ENCODE peak calls at places on chromosomes 7 and 10, in ten cellular contexts. H, E, L, K, D, W, X, Y, R and M are unnamed samples.

GRCh38 chr10:110915035-110915434 is 3.9 kb downstream of the BBIP1 start:
- DNase-seq in X (no peak), L (no peak), D (no peak), H (no peak), R (no peak), Y (no peak), K (no peak), W (no peak), E (no peak), M (no peak)

GRCh38 chr10:128036746-128037542 is 89.3 kb downstream of the MKI67 start:
- DNase-seq in K (no peak), E (no peak), W (no peak), Y (peak), L (no peak), X (no peak), D (no peak), H (peak), R (no peak), M (no peak)

GRCh38 chr10:81215498-81215897 is 659.5 kb upstream of the NRG3 start:
- DNase-seq in K (no peak), E (no peak), Y (no peak), X (no peak), H (no peak), D (no peak), L (no peak), W (no peak), R (no peak), M (no peak)

GRCh38 chr7:147982307-147982706 is 608.3 kb upstream of the C7orf33 start:
- DNase-seq in Y (no peak), L (no peak), E (no peak), R (no peak), K (no peak), D (no peak), X (no peak), W (no peak), H (no peak), M (no peak)

GRCh38 chr10:125177641-125178640 is 17.6 kb upstream of the CTBP2 start:
- DNase-seq in D (no peak), R (no peak), Y (no peak), L (peak), W (no peak), K (no peak), X (no peak), H (no peak), E (no peak), M (no peak)

GRCh38 chr7:51315393-51316261 is 982 bp downstream of the COBL start:
- DNase-seq in E (peak), Y (peak), W (no peak), R (no peak), D (no peak), L (peak), H (peak), K (peak), X (peak), M (no peak)

GRCh38 chr10:90847436-90847835 is 10.4 kb downstream of the HTR7 start:
- DNase-seq in D (no peak), X (no peak), Y (peak), R (no peak), W (no peak), L (no peak), H (no peak), K (no peak), E (no peak), M (no peak)

GRCh38 chr7:50266893-50267386 is 37.6 kb upstream of the IKZF1 start:
- DNase-seq in H (no peak), D (no peak), W (peak), X (no peak), K (no peak), E (no peak), Y (no peak), L (no peak), R (no peak), M (no peak)

GRCh38 chr7:81873559-81873958 is 103.7 kb upstream of the HGF start:
- DNase-seq in Y (no peak), E (no peak), D (peak), K (no peak), X (no peak), W (no peak), H (no peak), L (no peak), R (no peak), M (no peak)

GRCh38 chr7:44521347-44522095 is 19.6 kb downstream of the NPC1L1 start:
- DNase-seq in K (no peak), L (peak), Y (no peak), H (no peak), D (no peak), W (no peak), X (no peak), E (no peak), R (no peak), M (no peak)

GRCh38 chr7:1807821-1808600 is 137.9 kb downstream of the ELFN1 start:
- DNase-seq in E (no peak), H (no peak), Y (no peak), R (no peak), K (no peak), W (no peak), L (peak), X (no peak), D (no peak), M (no peak)

GRCh38 chr7:13880789-13881188 is 108.7 kb downstream of the ETV1 start:
- DNase-seq in W (no peak), R (peak), K (no peak), E (no peak), Y (peak), L (no peak), D (peak), X (no peak), H (no peak), M (no peak)

GRCh38 chr10:11181996-11182395 is 164.3 kb downstream of the CELF2 start:
- DNase-seq in R (no peak), Y (no peak), E (no peak), W (no peak), L (no peak), K (no peak), D (no peak), X (no peak), H (no peak), M (no peak)

GRCh38 chr7:157432957-157433576 is 96.3 kb downstream of the DNAJB6 start:
- DNase-seq in H (peak), Y (peak), E (peak), X (peak), W (peak), K (peak), L (no peak), R (no peak), D (no peak), M (peak)

GRCh38 chr7:131111081-131111576 is 216.5 kb upstream of the MKLN1 start:
- DNase-seq in R (no peak), D (peak), E (no peak), H (peak), L (no peak), X (no peak), K (no peak), W (no peak), Y (peak), M (no peak)

GRCh38 chr10:103184615-103185014 is 8.5 kb downstream of the NT5C2 start:
- DNase-seq in R (no peak), X (no peak), H (no peak), Y (peak), K (no peak), L (no peak), D (no peak), E (no peak), W (no peak), M (no peak)

GRCh38 chr7:2710256-2710655 is 22.3 kb downstream of the AMZ1 start:
- DNase-seq in D (no peak), H (no peak), W (peak), R (no peak), L (no peak), K (no peak), E (no peak), X (no peak), Y (no peak), M (no peak)

GRCh38 chr10:49304137-49304536 is 5.2 kb downstream of the C10orf71 start:
- DNase-seq in D (no peak), W (no peak), E (no peak), Y (no peak), L (no peak), K (no peak), R (no peak), H (no peak), X (no peak), M (no peak)
- TF ChIP-seq CTCF in D (no peak), W (no peak), E (no peak), Y (no peak), L (no peak), K (no peak), R (no peak), H (no peak), X (no peak), M (no peak)

DNA sequence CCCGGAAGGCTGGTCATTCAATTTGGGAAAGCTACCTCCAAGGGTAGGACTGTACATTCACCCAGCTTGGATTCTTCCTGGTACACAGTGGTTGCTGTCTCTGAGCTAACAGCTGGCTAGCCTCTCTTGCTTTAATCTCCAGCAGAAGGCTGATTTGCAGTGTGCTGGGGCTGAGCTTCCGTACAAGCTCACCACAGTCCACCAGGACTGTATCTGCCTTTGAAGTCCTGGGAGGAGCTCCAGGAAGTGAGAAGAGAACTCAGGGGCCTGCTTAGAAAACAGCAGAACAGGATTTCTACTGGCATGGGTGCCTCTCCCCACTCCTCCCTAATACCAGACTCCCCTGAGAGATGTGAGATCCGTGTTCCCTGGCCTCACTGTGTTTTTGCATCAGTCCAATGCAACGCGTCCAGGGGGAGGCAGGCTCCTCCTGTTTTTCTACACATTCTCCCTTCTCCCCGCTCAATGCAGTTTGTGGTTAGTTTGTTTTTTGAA is 6.6 kb downstream of the AFAP1L2 start:
- DNase-seq in H (no peak), Y (no peak), L (no peak), K (no peak), E (no peak), X (no peak), W (no peak), R (no peak), D (no peak), M (no peak)
- TF ChIP-seq CTCF in H (no peak), Y (no peak), L (no peak), K (no peak), E (no peak), X (no peak), W (no peak), R (no peak), D (no peak), M (no peak)

DNA sequence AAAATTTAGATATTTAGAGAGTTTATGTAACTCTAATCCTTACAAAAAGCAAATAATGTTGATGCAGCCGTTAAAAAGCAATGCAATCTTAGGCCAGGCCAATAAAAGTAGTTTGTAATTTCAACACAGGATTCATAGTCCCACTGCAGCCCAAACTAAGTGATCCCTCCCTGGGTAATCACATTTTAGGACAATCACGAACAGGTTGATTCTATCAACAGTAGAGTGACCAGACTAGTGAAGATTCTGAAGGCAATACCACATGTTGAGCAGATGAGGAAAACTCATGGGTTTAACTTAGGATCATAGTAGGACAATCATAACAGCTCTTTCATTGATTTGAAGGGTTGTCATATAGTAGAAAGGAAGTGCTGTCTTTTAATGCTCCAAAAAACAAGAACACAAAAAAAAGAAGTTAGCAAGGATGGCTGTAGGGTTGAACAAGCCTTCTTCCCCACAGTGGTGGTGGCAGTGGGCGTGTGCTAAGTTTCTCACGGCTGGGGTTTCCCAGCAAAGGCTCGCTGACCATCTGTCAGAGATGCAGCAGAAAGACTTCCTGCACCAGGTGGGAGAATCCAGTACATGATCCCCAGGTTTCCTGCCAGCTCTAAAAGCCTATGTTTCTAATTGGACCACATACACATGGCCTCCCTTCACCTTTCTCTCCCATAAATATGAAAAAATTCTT is 212.2 kb downstream of the CHRM2 start:
- DNase-seq in E (no peak), X (no peak), H (no peak), D (no peak), Y (no peak), K (no peak), L (no peak), R (no peak), W (no peak), M (no peak)
- TF ChIP-seq CTCF in E (no peak), X (no peak), H (no peak), D (no peak), Y (no peak), K (no peak), L (no peak), R (no peak), W (no peak), M (no peak)

DNA sequence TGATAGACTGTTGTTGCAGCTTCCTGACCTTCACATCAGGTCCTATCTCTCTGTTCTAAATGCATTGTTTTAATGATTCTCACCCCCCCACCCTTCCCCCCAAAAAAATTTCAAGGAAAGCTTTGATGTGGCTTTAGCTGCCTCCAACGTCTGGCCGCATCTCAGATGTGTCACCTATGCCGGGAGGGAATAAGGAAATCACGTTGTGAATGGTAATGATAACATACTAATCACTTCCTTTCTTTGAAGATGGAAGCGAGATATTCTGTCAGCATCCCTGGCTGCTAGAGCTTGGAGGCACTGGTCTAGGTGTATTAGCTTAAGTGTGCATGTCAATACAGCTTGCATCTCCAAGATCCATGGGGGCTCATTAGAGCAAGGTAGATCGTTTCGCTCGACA is 89.6 kb downstream of the VTI1A start:
- DNase-seq in R (no peak), D (no peak), K (no peak), W (no peak), X (no peak), E (no peak), Y (no peak), H (no peak), L (no peak), M (no peak)
- TF ChIP-seq CTCF in R (no peak), D (no peak), K (no peak), W (no peak), X (no peak), E (no peak), Y (no peak), H (no peak), L (no peak), M (no peak)

DNA sequence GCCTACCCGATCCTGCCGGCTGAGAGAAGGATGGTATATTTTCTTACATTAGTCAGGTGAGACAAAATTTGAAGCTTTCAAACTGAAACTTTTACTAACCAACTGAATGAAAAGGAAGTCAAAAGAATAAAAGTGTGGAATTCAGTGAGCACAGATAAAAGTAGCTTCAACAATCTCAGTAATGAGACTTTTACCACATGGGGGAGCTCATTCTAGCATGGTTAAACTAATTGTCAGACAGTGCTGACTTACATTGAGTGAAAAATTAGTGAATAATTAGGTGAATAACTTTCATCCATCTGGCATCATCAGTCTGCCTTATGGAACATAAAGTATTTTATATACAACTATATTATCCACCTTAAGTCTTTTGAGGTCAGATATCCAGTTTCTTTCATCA is 8.4 kb downstream of the FAM237B start:
- DNase-seq in D (no peak), Y (peak), R (no peak), K (no peak), W (no peak), H (no peak), X (no peak), L (no peak), E (no peak), M (no peak)
- TF ChIP-seq CTCF in D (peak), Y (peak), R (peak), K (no peak), W (no peak), H (no peak), X (no peak), L (peak), E (peak), M (peak)

GRCh38 chr7:65397730-65398142 is 24.1 kb downstream of the ZNF92 start:
- DNase-seq in K (no peak), E (no peak), X (no peak), H (no peak), L (no peak), D (no peak), Y (peak), R (no peak), W (no peak), M (no peak)
- TF ChIP-seq CTCF in K (no peak), E (no peak), X (no peak), H (no peak), L (no peak), D (no peak), Y (no peak), R (no peak), W (no peak), M (no peak)

GRCh38 chr10:88991161-88991899 is 732 bp downstream of the FAS start:
- DNase-seq in W (peak), L (no peak), D (no peak), R (no peak), E (no peak), Y (peak), K (peak), X (peak), H (peak), M (no peak)
- TF ChIP-seq CTCF in W (no peak), L (peak), D (no peak), R (peak), E (peak), Y (peak), K (no peak), X (no peak), H (no peak), M (no peak)

GRCh38 chr10:120630266-120630665 is 173.2 kb downstream of the PLPP4 start:
- DNase-seq in H (no peak), W (no peak), K (no peak), R (no peak), Y (no peak), X (no peak), E (no peak), D (no peak), L (no peak), M (no peak)

GRCh38 chr10:120632047-120632446 is 175.0 kb downstream of the PLPP4 start:
- DNase-seq in D (no peak), R (no peak), X (no peak), Y (no peak), H (no peak), K (no peak), E (no peak), L (no peak), W (no peak), M (no peak)

GRCh38 chr10:120632936-120633335 is 175.9 kb downstream of the PLPP4 start:
- DNase-seq in X (no peak), H (no peak), E (no peak), Y (no peak), L (no peak), R (no peak), K (no peak), D (no peak), W (no peak), M (no peak)

DNA sequence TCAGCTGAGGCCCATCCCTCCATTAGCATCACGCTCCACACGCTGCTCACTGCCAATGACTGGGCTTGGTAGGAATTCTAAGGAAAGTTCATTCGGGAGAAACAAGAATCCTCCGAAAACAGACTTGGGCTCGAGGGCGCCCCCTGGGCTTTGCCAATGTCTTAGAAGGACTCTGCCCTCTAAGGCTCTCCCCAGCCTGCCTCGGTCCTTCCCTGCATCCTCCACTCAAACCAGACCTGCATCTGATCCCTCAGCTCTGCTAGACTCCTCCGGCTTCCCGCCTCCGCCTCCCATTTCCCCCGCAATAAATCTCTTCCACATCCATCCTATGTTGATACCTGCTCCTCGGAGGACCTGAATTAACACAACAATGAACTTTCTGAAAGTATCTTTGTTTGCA is 177.6 kb downstream of the PLPP4 start:
- DNase-seq in X (no peak), R (no peak), W (no peak), Y (no peak), E (peak), H (no peak), L (no peak), K (peak), D (no peak), M (no peak)
- TF ChIP-seq CTCF in X (peak), R (no peak), W (no peak), Y (no peak), E (no peak), H (no peak), L (no peak), K (peak), D (peak), M (peak)

DNA sequence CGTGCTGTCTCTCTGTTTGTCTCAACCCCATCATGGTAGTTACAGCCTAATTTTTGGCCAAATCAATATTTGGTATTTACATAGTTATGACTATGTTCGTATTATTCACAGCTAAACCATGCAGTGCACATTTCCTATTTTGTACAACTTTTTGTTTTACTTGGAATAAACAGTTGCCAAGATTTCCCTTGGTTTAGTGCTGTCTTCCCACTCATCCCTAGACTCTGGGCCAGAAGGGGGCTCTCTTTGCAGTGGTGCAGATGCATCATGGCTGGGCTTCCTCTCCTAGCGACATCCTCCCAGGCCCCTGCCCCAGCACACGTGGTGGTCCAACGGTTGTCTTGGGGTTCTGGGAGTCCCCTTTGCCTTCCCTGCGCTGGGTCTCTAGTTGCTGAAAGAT is 151.6 kb downstream of the PTPN20 start:
- DNase-seq in L (peak), E (no peak), D (no peak), X (no peak), W (no peak), Y (peak), H (no peak), K (no peak), R (no peak), M (no peak)
- TF ChIP-seq CTCF in L (peak), E (peak), D (peak), X (no peak), W (no peak), Y (peak), H (peak), K (no peak), R (peak), M (peak)